ENCODE peak calls at places on chromosome 13, in four cellular contexts. K is SW 1271; B is T follicular helper cell; Y is CD8-positive, alpha-beta T cell. E is an unnamed sample.

GRCh38 chr13:67383358-67383757 is 153.2 kb upstream of the PCDH9 start:
- DNase-seq in B (no peak), K (no peak), Y (no peak), E (no peak)

GRCh38 chr13:30103161-30103858 is 204.0 kb downstream of the KATNAL1 start:
- DNase-seq in B (no peak), Y (no peak), K (no peak), E (no peak)

GRCh38 chr13:23992722-23993438 is 95.6 kb upstream of the C1QTNF9B start:
- DNase-seq in B (no peak), K (no peak), Y (no peak), E (peak)

GRCh38 chr13:70893832-70894231 is 785.6 kb upstream of the KLHL1 start:
- DNase-seq in Y (no peak), B (no peak), K (no peak), E (no peak)

GRCh38 chr13:113920173-113920572 is 53.7 kb downstream of the C13orf46 start:
- DNase-seq in B (no peak), K (no peak), Y (no peak), E (no peak)

GRCh38 chr13:36207672-36208071 is 6.7 kb downstream of the SOHLH2 start:
- DNase-seq in B (no peak), K (no peak), Y (no peak), E (no peak)

GRCh38 chr13:29926077-29926476 is 75.7 kb upstream of the UBL3 start:
- DNase-seq in K (no peak), Y (no peak), B (no peak), E (no peak)

GRCh38 chr13:110308377-110309158 is 1.5 kb downstream of the COL4A2 start:
- DNase-seq in K (no peak), Y (no peak), B (no peak), E (no peak)

GRCh38 chr13:94154362-94154761 is 325.1 kb downstream of the DCT start:
- DNase-seq in K (no peak), B (no peak), Y (no peak), E (no peak)

GRCh38 chr13:106619688-106620555 is 52.0 kb upstream of the ARGLU1 start:
- DNase-seq in K (no peak), Y (peak), B (no peak), E (peak)

GRCh38 chr13:113855012-113855921 is 8.6 kb downstream of the GAS6 start:
- DNase-seq in B (no peak), K (no peak), Y (no peak), E (no peak)

GRCh38 chr13:19984430-19985218 is 26.1 kb downstream of the ZMYM2 start:
- DNase-seq in B (no peak), Y (no peak), K (no peak), E (peak)

GRCh38 chr13:74931698-74932433 is 550.1 kb downstream of the TBC1D4 start:
- DNase-seq in Y (no peak), B (no peak), K (no peak), E (no peak)

GRCh38 chr13:99313473-99313872 is 6.3 kb upstream of the GPR183 start:
- DNase-seq in B (no peak), K (no peak), Y (no peak), E (no peak)

GRCh38 chr13:92719868-92720267 is 506.7 kb upstream of the GPC6 start:
- DNase-seq in Y (no peak), K (no peak), B (no peak), E (no peak)